ENCODE peak calls at places on chromosomes 3 and 15, in seven cellular contexts. P is kidney; Q is T-helper 17 cell; S is activated CD8-positive, alpha-beta memory T cell treated with anti-CD3 and anti-CD28 coated beads for 24 hours; U is GDM1; H is H9; D is naive B cell. G is an unnamed sample.

GRCh38 chr3:73727117-73727802 is 102.5 kb upstream of the PDZRN3 start:
- DNase-seq in P (peak; percentile 62), Q (no peak), S (no peak), U (no peak), H (peak; percentile 37), D (no peak), G (no peak)

GRCh38 chr3:22734756-22735155 is 468.4 kb upstream of the UBE2E2 start:
- DNase-seq in P (no peak), Q (no peak), S (no peak), U (no peak), H (no peak), D (no peak), G (no peak)

GRCh38 chr15:38627684-38628277 is 63.2 kb upstream of the RASGRP1 start:
- DNase-seq in P (no peak), Q (no peak), S (no peak), U (no peak), H (no peak), D (no peak), G (no peak)

GRCh38 chr3:172203522-172204258 is 164.3 kb downstream of the FNDC3B start:
- DNase-seq in P (no peak), Q (no peak), S (no peak), U (no peak), H (no peak), D (no peak), G (no peak)

GRCh38 chr15:88238618-88239430 is 17.7 kb downstream of the NTRK3 start:
- DNase-seq in P (peak; percentile 5), Q (no peak), S (no peak), U (no peak), H (no peak), D (no peak), G (no peak)

GRCh38 chr3:136545664-136546266 is 206.4 kb downstream of the STAG1 start:
- DNase-seq in P (no peak), Q (no peak), S (no peak), U (no peak), H (no peak), D (no peak), G (no peak)

GRCh38 chr3:99699841-99700240 is 61.4 kb downstream of the COL8A1 start:
- DNase-seq in P (no peak), Q (no peak), S (no peak), U (no peak), H (no peak), D (no peak), G (no peak)

GRCh38 chr3:103991461-103992115 is 1375.1 kb upstream of the ALCAM start:
- DNase-seq in P (peak; percentile 30), Q (no peak), S (no peak), U (no peak), H (peak; percentile 44), D (no peak), G (no peak)

GRCh38 chr15:66835558-66835878 is 133.5 kb downstream of the SMAD6 start:
- DNase-seq in P (no peak), Q (no peak), S (no peak), U (no peak), H (no peak), D (no peak), G (no peak)

GRCh38 chr3:51815614-51816013 is 36.6 kb upstream of the IQCF6 start:
- DNase-seq in P (no peak), Q (no peak), S (no peak), U (no peak), H (no peak), D (no peak), G (no peak)

GRCh38 chr3:24639061-24639460 is 144.4 kb upstream of the THRB start:
- DNase-seq in P (no peak), Q (no peak), S (no peak), U (no peak), H (no peak), D (no peak), G (no peak)

GRCh38 chr3:155739154-155739553 is 5.7 kb downstream of the PLCH1 start:
- DNase-seq in P (no peak), Q (no peak), S (no peak), U (no peak), H (no peak), D (no peak), G (no peak)

GRCh38 chr3:49164983-49165720 is 979 bp downstream of the CCDC71 start:
- DNase-seq in P (no peak), Q (no peak), S (peak; percentile 67), U (no peak), H (no peak), D (no peak), G (no peak)

GRCh38 chr3:20310629-20311028 is 124.6 kb upstream of the SGO1 start:
- DNase-seq in P (no peak), Q (no peak), S (no peak), U (no peak), H (no peak), D (no peak), G (no peak)

GRCh38 chr15:39468828-39469227 is 112.1 kb upstream of the THBS1 start:
- DNase-seq in P (no peak), Q (no peak), S (no peak), U (no peak), H (no peak), D (no peak), G (no peak)

GRCh38 chr3:44993471-44994205 is 17.6 kb downstream of the EXOSC7 start:
- DNase-seq in P (no peak), Q (no peak), S (no peak), U (no peak), H (no peak), D (no peak), G (no peak)

GRCh38 chr15:92882697-92883642 is 17.2 kb upstream of the CHD2 start:
- DNase-seq in P (peak; percentile 79), Q (peak; percentile 23), S (peak; percentile 83), U (no peak), H (no peak), D (no peak), G (no peak)

GRCh38 chr3:104715972-104716371 is 650.7 kb upstream of the ALCAM start:
- DNase-seq in P (no peak), Q (no peak), S (no peak), U (no peak), H (no peak), D (no peak), G (no peak)

GRCh38 chr3:102018544-102018943 is 169.2 kb downstream of the NFKBIZ start:
- DNase-seq in P (no peak), Q (no peak), S (no peak), U (no peak), H (no peak), D (peak; percentile 52), G (no peak)

GRCh38 chr15:79004336-79004735 is 59.5 kb upstream of the CTSH start:
- DNase-seq in P (peak; percentile 69), Q (no peak), S (no peak), U (peak; percentile 85), H (peak; percentile 75), D (peak; percentile 48), G (peak; percentile 43)

GRCh38 chr3:132386259-132386658 is 31.0 kb upstream of the DNAJC13 start:
- DNase-seq in P (no peak), Q (no peak), S (no peak), U (no peak), H (no peak), D (no peak), G (no peak)

GRCh38 chr3:35899245-35899644 is 259.9 kb downstream of the ARPP21 start:
- DNase-seq in P (no peak), Q (no peak), S (no peak), U (no peak), H (no peak), D (no peak), G (no peak)

G was measured in activated B cell treated with CpG ODN at 0.5 μM for 24 hours.